ENCODE peak calls at places on chromosomes 2 and 18, in five cellular contexts. One of them, this sample, is unnamed.

GRCh38 chr2:98020992-98021713 is 25.4 kb upstream of the TMEM131 start:
- DNase-seq in pancreas: no peak
- DNase-seq in esophagus squamous epithelium: no peak
- DNase-seq in CD8-positive, alpha-beta memory T cell: no peak
- DNase-seq in cardiac muscle cell: no peak
- DNase-seq in this sample: no peak

GRCh38 chr18:51165296-51165695 is 32.2 kb downstream of the MEX3C start:
- DNase-seq in pancreas: no peak
- DNase-seq in esophagus squamous epithelium: no peak
- DNase-seq in CD8-positive, alpha-beta memory T cell: no peak
- DNase-seq in cardiac muscle cell: no peak
- DNase-seq in this sample: no peak

GRCh38 chr2:233414273-233414654 is 60.0 kb downstream of the DGKD start:
- DNase-seq in pancreas: no peak
- DNase-seq in esophagus squamous epithelium: no peak
- DNase-seq in CD8-positive, alpha-beta memory T cell: no peak
- DNase-seq in cardiac muscle cell: peak; percentile 29
- DNase-seq in this sample: no peak

GRCh38 chr2:34849827-34850226 is 1250.7 kb upstream of the FAM98A start:
- DNase-seq in pancreas: no peak
- DNase-seq in esophagus squamous epithelium: no peak
- DNase-seq in CD8-positive, alpha-beta memory T cell: no peak
- DNase-seq in cardiac muscle cell: no peak
- DNase-seq in this sample: no peak

GRCh38 chr2:70472256-70472905 is 81.2 kb downstream of the TGFA start:
- DNase-seq in pancreas: no peak
- DNase-seq in esophagus squamous epithelium: no peak
- DNase-seq in CD8-positive, alpha-beta memory T cell: no peak
- DNase-seq in cardiac muscle cell: peak; percentile 39
- DNase-seq in this sample: no peak

GRCh38 chr2:198930170-198930569 is 527.6 kb downstream of the SATB2 start:
- DNase-seq in pancreas: no peak
- DNase-seq in esophagus squamous epithelium: no peak
- DNase-seq in CD8-positive, alpha-beta memory T cell: no peak
- DNase-seq in cardiac muscle cell: no peak
- DNase-seq in this sample: no peak

GRCh38 chr2:8282858-8283252 is 399.0 kb upstream of the ID2 start:
- DNase-seq in pancreas: no peak
- DNase-seq in esophagus squamous epithelium: no peak
- DNase-seq in CD8-positive, alpha-beta memory T cell: no peak
- DNase-seq in cardiac muscle cell: no peak
- DNase-seq in this sample: no peak

GRCh38 chr2:134522856-134523460 is 195.8 kb downstream of the TMEM163 start:
- DNase-seq in pancreas: no peak
- DNase-seq in esophagus squamous epithelium: no peak
- DNase-seq in CD8-positive, alpha-beta memory T cell: no peak
- DNase-seq in cardiac muscle cell: no peak
- DNase-seq in this sample: no peak

GRCh38 chr18:524496-524895 is 24.0 kb upstream of the COLEC12 start:
- DNase-seq in pancreas: no peak
- DNase-seq in esophagus squamous epithelium: no peak
- DNase-seq in CD8-positive, alpha-beta memory T cell: no peak
- DNase-seq in cardiac muscle cell: peak; percentile 86
- DNase-seq in this sample: no peak

GRCh38 chr2:170090229-170090628 is 87.7 kb upstream of the MYO3B start:
- DNase-seq in pancreas: no peak
- DNase-seq in esophagus squamous epithelium: no peak
- DNase-seq in CD8-positive, alpha-beta memory T cell: no peak
- DNase-seq in cardiac muscle cell: no peak
- DNase-seq in this sample: no peak

GRCh38 chr2:222879602-222879933 is 18.7 kb downstream of the ACSL3 start:
- DNase-seq in pancreas: no peak
- DNase-seq in esophagus squamous epithelium: no peak
- DNase-seq in CD8-positive, alpha-beta memory T cell: no peak
- DNase-seq in cardiac muscle cell: no peak
- DNase-seq in this sample: no peak

GRCh38 chr2:226142452-226142851 is 657.2 kb downstream of the IRS1 start:
- DNase-seq in pancreas: no peak
- DNase-seq in esophagus squamous epithelium: no peak
- DNase-seq in CD8-positive, alpha-beta memory T cell: no peak
- DNase-seq in cardiac muscle cell: no peak
- DNase-seq in this sample: no peak

GRCh38 chr2:69138247-69138754 is 125.3 kb downstream of the ANTXR1 start:
- DNase-seq in pancreas: no peak
- DNase-seq in esophagus squamous epithelium: no peak
- DNase-seq in CD8-positive, alpha-beta memory T cell: no peak
- DNase-seq in cardiac muscle cell: peak; percentile 80
- DNase-seq in this sample: no peak

GRCh38 chr18:9218052-9218451 is 81.5 kb downstream of the ANKRD12 start:
- DNase-seq in pancreas: no peak
- DNase-seq in esophagus squamous epithelium: no peak
- DNase-seq in CD8-positive, alpha-beta memory T cell: no peak
- DNase-seq in cardiac muscle cell: no peak
- DNase-seq in this sample: no peak

GRCh38 chr2:98846041-98846440 is 90.0 kb downstream of the CRACDL start:
- DNase-seq in pancreas: no peak
- DNase-seq in esophagus squamous epithelium: no peak
- DNase-seq in CD8-positive, alpha-beta memory T cell: no peak
- DNase-seq in cardiac muscle cell: no peak
- DNase-seq in this sample: no peak

GRCh38 chr2:33133436-33133835 is 186.7 kb downstream of the LTBP1 start:
- DNase-seq in pancreas: no peak
- DNase-seq in esophagus squamous epithelium: no peak
- DNase-seq in CD8-positive, alpha-beta memory T cell: no peak
- DNase-seq in cardiac muscle cell: peak; percentile 64
- DNase-seq in this sample: peak; percentile 78

DNA sequence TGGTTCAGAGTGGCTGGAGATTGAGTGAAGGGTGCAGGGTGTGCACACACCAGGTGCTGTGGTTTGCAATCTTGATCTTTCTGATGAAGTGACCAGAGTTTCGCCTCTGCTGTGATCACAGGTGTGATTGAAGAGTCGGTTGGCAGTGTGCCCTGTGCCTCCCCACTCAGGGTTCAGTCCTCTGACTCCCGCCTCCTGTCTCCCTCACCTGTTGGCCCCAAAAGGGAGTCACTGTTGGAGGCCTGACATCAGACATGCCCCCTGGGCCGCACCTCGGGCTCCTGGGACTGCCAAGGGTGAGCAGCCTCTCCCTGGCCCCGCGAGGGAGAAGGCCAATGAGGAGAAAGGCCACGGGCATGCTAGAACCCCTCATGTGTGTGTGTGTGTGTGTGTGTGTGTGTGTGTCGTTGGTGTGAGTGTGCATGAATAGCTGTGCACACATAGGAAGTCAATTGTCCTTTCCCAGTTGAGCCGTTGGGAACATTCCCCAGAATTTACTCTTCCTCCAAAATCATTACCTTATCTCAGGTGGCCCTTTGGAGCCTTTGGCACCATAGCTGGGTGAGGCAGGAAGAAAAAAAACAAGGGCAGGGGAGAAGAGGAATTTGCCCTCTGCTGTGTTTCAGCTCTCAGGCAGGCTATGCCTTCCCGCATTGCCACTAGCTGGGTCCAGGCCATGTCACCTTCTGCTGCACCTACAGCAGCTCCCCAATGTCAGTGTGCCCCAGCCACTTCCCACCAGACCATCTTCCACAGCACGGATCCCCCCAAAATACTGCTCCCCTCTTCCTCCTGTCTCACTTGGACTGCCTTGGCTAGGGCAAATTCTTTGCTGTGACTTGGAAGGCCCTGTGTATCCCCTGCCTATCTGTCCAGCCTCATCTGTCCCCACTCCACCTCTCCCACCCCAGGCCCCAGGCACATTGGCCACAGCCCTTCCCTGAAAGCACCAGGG is 78.2 kb upstream of the LAPTM4A start:
- DNase-seq in pancreas: peak; percentile 74
- DNase-seq in esophagus squamous epithelium: no peak
- DNase-seq in CD8-positive, alpha-beta memory T cell: no peak
- DNase-seq in cardiac muscle cell: no peak
- DNase-seq in this sample: peak; percentile 70
- H3K27ac ChIP-seq in pancreas: peak overlapping the region; percentile 46
- H3K27ac ChIP-seq in esophagus squamous epithelium: no peak overlapping the region
- H3K27ac ChIP-seq in CD8-positive, alpha-beta memory T cell: no peak overlapping the region
- H3K27ac ChIP-seq in cardiac muscle cell: no peak overlapping the region
- H3K27ac ChIP-seq in this sample: peak overlapping the region; percentile 70

GRCh38 chr2:3279236-3279960 is 98.2 kb downstream of the EIPR1 start:
- DNase-seq in pancreas: no peak
- DNase-seq in esophagus squamous epithelium: no peak
- DNase-seq in CD8-positive, alpha-beta memory T cell: no peak
- DNase-seq in cardiac muscle cell: no peak
- DNase-seq in this sample: peak; percentile 23

GRCh38 chr2:3277050-3277747 is 100.4 kb downstream of the EIPR1 start:
- DNase-seq in pancreas: no peak
- DNase-seq in esophagus squamous epithelium: no peak
- DNase-seq in CD8-positive, alpha-beta memory T cell: no peak
- DNase-seq in cardiac muscle cell: no peak
- DNase-seq in this sample: no peak

GRCh38 chr2:3280197-3280596 is 97.4 kb downstream of the EIPR1 start:
- DNase-seq in pancreas: no peak
- DNase-seq in esophagus squamous epithelium: no peak
- DNase-seq in CD8-positive, alpha-beta memory T cell: no peak
- DNase-seq in cardiac muscle cell: no peak
- DNase-seq in this sample: peak; percentile 39

GRCh38 chr2:3278521-3279218 is 98.9 kb downstream of the EIPR1 start:
- DNase-seq in pancreas: no peak
- DNase-seq in esophagus squamous epithelium: no peak
- DNase-seq in CD8-positive, alpha-beta memory T cell: no peak
- DNase-seq in cardiac muscle cell: no peak
- DNase-seq in this sample: peak; percentile 35

DNA sequence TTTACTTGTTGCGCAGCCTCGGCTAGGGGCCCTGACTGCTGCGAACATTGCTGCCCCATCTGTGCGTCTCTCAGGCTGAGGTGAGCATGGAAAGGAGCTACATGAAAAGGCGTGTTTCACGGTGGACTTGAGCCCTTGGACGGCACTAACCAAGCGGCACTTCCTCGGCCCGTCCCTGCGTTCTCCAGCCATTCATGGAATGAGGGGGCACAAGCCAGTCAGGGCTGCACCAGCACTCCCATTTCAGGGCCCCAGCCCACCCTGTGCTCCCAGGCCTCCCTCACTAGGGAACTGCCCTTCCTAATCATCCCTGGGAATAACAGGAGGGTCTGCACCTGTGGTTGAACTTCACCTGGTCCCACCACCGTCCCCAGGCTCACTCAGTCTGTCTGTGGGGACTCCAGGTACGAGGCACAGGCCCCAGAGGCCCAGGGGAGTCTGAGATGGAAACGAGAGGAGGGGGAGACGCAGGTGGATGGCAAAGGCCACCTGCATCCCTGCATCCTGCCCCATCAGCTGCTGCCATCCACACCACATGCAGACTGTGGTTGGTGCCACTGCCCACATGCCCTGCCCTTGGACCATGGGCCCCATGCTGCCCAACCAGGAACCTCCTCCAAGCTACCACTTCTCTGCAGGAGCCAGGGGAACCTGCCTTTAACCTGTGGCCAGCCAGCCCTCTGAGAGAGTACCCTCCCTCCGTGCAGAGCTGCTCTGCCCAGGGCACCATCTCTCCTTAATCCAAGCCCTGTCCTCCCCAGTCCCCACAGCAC is 99.7 kb downstream of the EIPR1 start:
- DNase-seq in pancreas: no peak
- DNase-seq in esophagus squamous epithelium: no peak
- DNase-seq in CD8-positive, alpha-beta memory T cell: no peak
- DNase-seq in cardiac muscle cell: no peak
- DNase-seq in this sample: peak; percentile 39
- H3K4me3 ChIP-seq in pancreas: no peak overlapping the region
- H3K4me3 ChIP-seq in esophagus squamous epithelium: no peak overlapping the region
- H3K4me3 ChIP-seq in CD8-positive, alpha-beta memory T cell: no peak overlapping the region
- H3K4me3 ChIP-seq in cardiac muscle cell: no peak overlapping the region
- H3K4me3 ChIP-seq in this sample: no peak overlapping the region

GRCh38 chr18:79717059-79717458 is 37.5 kb downstream of the CTDP1 start:
- DNase-seq in pancreas: no peak
- DNase-seq in esophagus squamous epithelium: no peak
- DNase-seq in CD8-positive, alpha-beta memory T cell: no peak
- DNase-seq in cardiac muscle cell: no peak
- DNase-seq in this sample: no peak

GRCh38 chr18:79712206-79712857 is 32.7 kb downstream of the CTDP1 start:
- DNase-seq in pancreas: no peak
- DNase-seq in esophagus squamous epithelium: no peak
- DNase-seq in CD8-positive, alpha-beta memory T cell: no peak
- DNase-seq in cardiac muscle cell: no peak
- DNase-seq in this sample: no peak

GRCh38 chr18:79714531-79715240 is 35.1 kb downstream of the CTDP1 start:
- DNase-seq in pancreas: no peak
- DNase-seq in esophagus squamous epithelium: no peak
- DNase-seq in CD8-positive, alpha-beta memory T cell: no peak
- DNase-seq in cardiac muscle cell: no peak
- DNase-seq in this sample: no peak

GRCh38 chr18:79715280-79715679 is 35.7 kb downstream of the CTDP1 start:
- DNase-seq in pancreas: no peak
- DNase-seq in esophagus squamous epithelium: no peak
- DNase-seq in CD8-positive, alpha-beta memory T cell: no peak
- DNase-seq in cardiac muscle cell: no peak
- DNase-seq in this sample: no peak

GRCh38 chr18:79713341-79713740 is 33.7 kb downstream of the CTDP1 start:
- DNase-seq in pancreas: no peak
- DNase-seq in esophagus squamous epithelium: no peak
- DNase-seq in CD8-positive, alpha-beta memory T cell: no peak
- DNase-seq in cardiac muscle cell: no peak
- DNase-seq in this sample: no peak
- H3K36me3 ChIP-seq in pancreas: peaks cover 17% of the 10 kb centered on the region
- H3K36me3 ChIP-seq in esophagus squamous epithelium: peaks cover 23% of the 10 kb centered on the region
- H3K36me3 ChIP-seq in CD8-positive, alpha-beta memory T cell: peaks cover 11% of the 10 kb centered on the region
- H3K36me3 ChIP-seq in cardiac muscle cell: peaks cover 6% of the 10 kb centered on the region
- H3K36me3 ChIP-seq in this sample: no peaks in the 10 kb centered on the region

GRCh38 chr2:38074775-38075435 is 1.0 kb downstream of the CYP1B1 start:
- DNase-seq in pancreas: peak; percentile 20
- DNase-seq in esophagus squamous epithelium: no peak
- DNase-seq in CD8-positive, alpha-beta memory T cell: no peak
- DNase-seq in cardiac muscle cell: peak; percentile 66
- DNase-seq in this sample: peak; percentile 61

GRCh38 chr2:38075436-38076249 is at the start of gene CYP1B1:
- DNase-seq in pancreas: no peak
- DNase-seq in esophagus squamous epithelium: no peak
- DNase-seq in CD8-positive, alpha-beta memory T cell: no peak
- DNase-seq in cardiac muscle cell: no peak
- DNase-seq in this sample: peak; percentile 42

GRCh38 chr2:38076710-38077430 is 919 bp upstream of the CYP1B1 start:
- DNase-seq in pancreas: peak; percentile 72
- DNase-seq in esophagus squamous epithelium: no peak
- DNase-seq in CD8-positive, alpha-beta memory T cell: no peak
- DNase-seq in cardiac muscle cell: peak; percentile 89
- DNase-seq in this sample: peak; percentile 90

GRCh38 chr2:38077431-38077769 is 1.4 kb upstream of the CYP1B1 start:
- DNase-seq in pancreas: no peak
- DNase-seq in esophagus squamous epithelium: no peak
- DNase-seq in CD8-positive, alpha-beta memory T cell: no peak
- DNase-seq in cardiac muscle cell: no peak
- DNase-seq in this sample: peak; percentile 84

DNA sequence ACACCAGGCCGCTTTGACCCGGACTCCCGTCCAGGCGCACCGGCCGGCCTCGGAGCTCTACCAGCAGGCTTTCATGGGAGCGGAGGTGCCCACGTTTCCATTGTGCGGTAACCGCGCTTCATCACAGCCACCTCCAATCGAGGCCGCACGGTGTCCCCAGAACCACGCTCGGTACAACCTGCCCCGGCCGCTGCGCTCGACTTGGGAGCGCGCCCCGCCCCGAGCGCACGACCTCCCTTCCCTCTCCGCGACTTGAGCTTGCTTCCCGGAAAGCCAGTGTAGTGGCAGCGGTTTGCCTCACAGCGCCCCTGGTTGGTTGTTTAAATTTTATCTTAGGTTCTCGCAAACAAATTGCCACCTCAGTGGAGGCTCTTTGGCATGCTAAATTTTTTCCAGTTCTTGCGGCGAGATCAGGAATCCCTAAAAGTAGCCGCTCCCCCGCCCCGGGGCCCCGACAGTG is 329 bp upstream of the CYP1B1 start:
- DNase-seq in pancreas: peak; percentile 61
- DNase-seq in esophagus squamous epithelium: peak; percentile 8
- DNase-seq in CD8-positive, alpha-beta memory T cell: no peak
- DNase-seq in cardiac muscle cell: peak; percentile 91
- DNase-seq in this sample: peak; percentile 85
- H3K27ac ChIP-seq in pancreas: peak overlapping the region; percentile 86
- H3K27ac ChIP-seq in esophagus squamous epithelium: peak overlapping the region; percentile 92
- H3K27ac ChIP-seq in CD8-positive, alpha-beta memory T cell: no peak overlapping the region
- H3K27ac ChIP-seq in cardiac muscle cell: no peak overlapping the region
- H3K27ac ChIP-seq in this sample: peak overlapping the region; percentile 89

This sample was measured in right lobe of liver.